ENCODE peak calls at places on chromosomes 1 and 21, in nine cellular contexts. R, C, B, J, N, W, L, H and K are unnamed samples.

GRCh38 chr1:24756395-24756794 is 11.1 kb downstream of the CLIC4 start:
- DNase-seq in H (no peak), J (no peak), W (no peak), B (no peak), N (no peak), R (no peak), L (no peak), C (no peak), K (no peak)

GRCh38 chr1:5956022-5956830 is 36.0 kb downstream of the NPHP4 start:
- DNase-seq in R (no peak), L (no peak), H (no peak), B (no peak), J (no peak), W (no peak), C (no peak), N (no peak), K (no peak)

GRCh38 chr1:101079341-101079740 is 53.8 kb upstream of the DPH5 start:
- DNase-seq in L (no peak), W (no peak), C (peak), R (no peak), N (no peak), H (no peak), J (no peak), B (no peak), K (no peak)

GRCh38 chr1:166839600-166840308 is 479 bp downstream of the POGK start:
- DNase-seq in H (peak), W (peak), B (no peak), J (no peak), L (peak), N (no peak), C (peak), R (no peak), K (peak)

GRCh38 chr1:222443566-222443965 is 104.3 kb downstream of the HHIPL2 start:
- DNase-seq in R (no peak), J (no peak), L (no peak), H (no peak), N (no peak), C (no peak), B (no peak), W (no peak), K (no peak)

GRCh38 chr1:210239295-210240155 is 6.9 kb downstream of the SERTAD4 start:
- DNase-seq in L (no peak), W (peak), B (peak), N (peak), H (no peak), R (no peak), C (peak), J (no peak), K (no peak)

GRCh38 chr1:231866392-231867331 is 240.1 kb downstream of the DISC1 start:
- DNase-seq in L (peak), N (no peak), C (peak), W (no peak), J (no peak), R (peak), H (peak), B (peak), K (peak)

GRCh38 chr1:183554577-183554976 is 35.7 kb downstream of the NCF2 start:
- DNase-seq in N (no peak), R (no peak), H (no peak), W (no peak), B (no peak), L (no peak), C (peak), J (no peak), K (peak)

GRCh38 chr1:150236614-150236934 is 662 bp upstream of the ANP32E start:
- DNase-seq in J (no peak), R (no peak), B (no peak), L (no peak), C (no peak), N (peak), H (no peak), W (no peak), K (no peak)

GRCh38 chr21:42411197-42411869 is 7.6 kb downstream of the UBASH3A start:
- DNase-seq in B (no peak), R (no peak), W (no peak), N (no peak), H (no peak), C (no peak), L (no peak), J (no peak), K (no peak)

GRCh38 chr1:153977250-153978240 is at the start of gene JTB:
- DNase-seq in L (peak), C (peak), N (peak), W (peak), R (no peak), B (no peak), H (peak), J (no peak), K (peak)

GRCh38 chr1:211198880-211199279 is 60.3 kb upstream of the RCOR3 start:
- DNase-seq in J (no peak), C (no peak), L (no peak), B (no peak), N (no peak), H (no peak), R (no peak), W (no peak), K (no peak)

GRCh38 chr1:233614743-233615521 is 1.0 kb downstream of the KCNK1 start:
- DNase-seq in L (peak), W (no peak), J (no peak), N (no peak), C (no peak), R (no peak), B (no peak), H (peak), K (no peak)

GRCh38 chr1:96872757-96873156 is 151.2 kb downstream of the PTBP2 start:
- DNase-seq in J (no peak), W (no peak), C (no peak), L (no peak), R (no peak), B (no peak), N (no peak), H (no peak), K (no peak)

GRCh38 chr1:152451254-152451653 is 37.2 kb upstream of the CRNN start:
- DNase-seq in J (no peak), C (no peak), B (no peak), N (no peak), W (no peak), H (no peak), L (no peak), R (no peak), K (no peak)

GRCh38 chr1:213773975-213774374 is 213.8 kb upstream of the PROX1 start:
- DNase-seq in N (no peak), R (no peak), W (no peak), B (no peak), L (no peak), C (no peak), J (no peak), H (no peak), K (no peak)

GRCh38 chr1:67749844-67750689 is 65.1 kb downstream of the GADD45A start:
- DNase-seq in W (no peak), H (no peak), N (no peak), B (peak), J (no peak), L (no peak), C (peak), R (no peak), K (no peak)

GRCh38 chr1:58768971-58769808 is 14.7 kb downstream of the JUN start:
- DNase-seq in J (no peak), B (no peak), R (no peak), C (peak), W (peak), N (peak), L (peak), H (peak), K (peak)

GRCh38 chr1:23169727-23170335 is 1.2 kb upstream of the LUZP1 start:
- DNase-seq in W (peak), J (no peak), N (peak), B (peak), C (peak), R (no peak), H (no peak), L (peak), K (peak)

GRCh38 chr1:81158592-81158991 is 642.1 kb upstream of the ADGRL2 start:
- DNase-seq in L (no peak), H (no peak), B (no peak), W (no peak), J (no peak), C (peak), N (no peak), R (no peak), K (no peak)

GRCh38 chr1:29166291-29166878 is 15.3 kb downstream of the SRSF4 start:
- DNase-seq in H (no peak), C (no peak), N (no peak), B (no peak), L (peak), R (no peak), W (no peak), J (no peak), K (no peak)

GRCh38 chr1:25770541-25771245 is 29.3 kb upstream of the SELENON start:
- DNase-seq in L (no peak), J (no peak), B (no peak), W (no peak), R (no peak), H (no peak), C (no peak), N (no peak), K (no peak)

GRCh38 chr1:44717196-44717595 is 13.8 kb downstream of the RNU5D-1 start:
- DNase-seq in B (no peak), N (no peak), C (no peak), R (no peak), L (no peak), H (no peak), W (no peak), J (no peak), K (peak)

GRCh38 chr1:197521118-197521739 is 253.2 kb downstream of the CRB1 start:
- DNase-seq in J (no peak), C (peak), L (no peak), H (no peak), N (no peak), W (no peak), B (peak), R (no peak), K (no peak)

GRCh38 chr1:204194080-204194479 is 2.2 kb downstream of the KISS1 start:
- DNase-seq in J (no peak), C (no peak), R (no peak), B (no peak), H (peak), L (no peak), N (no peak), W (no peak), K (peak)

GRCh38 chr1:242524571-242525359 is at the start of gene PLD5:
- DNase-seq in B (no peak), H (no peak), J (no peak), N (no peak), C (no peak), L (no peak), W (no peak), R (peak), K (peak)

GRCh38 chr1:6208723-6209660 is 3.1 kb downstream of the RNF207 start:
- DNase-seq in N (no peak), R (no peak), W (no peak), B (no peak), H (peak), C (peak), J (no peak), L (peak), K (no peak)

GRCh38 chr1:67645495-67646144 is 39.4 kb upstream of the GADD45A start:
- DNase-seq in B (no peak), C (no peak), N (no peak), L (peak), H (peak), W (peak), R (no peak), J (no peak), K (no peak)

GRCh38 chr1:147504801-147505303 is 36.4 kb upstream of the BCL9 start:
- DNase-seq in W (no peak), R (no peak), B (no peak), H (no peak), N (no peak), C (no peak), J (no peak), L (no peak), K (no peak)

GRCh38 chr1:39808784-39809517 is 20.3 kb upstream of the BMP8B start:
- DNase-seq in J (no peak), C (no peak), B (no peak), L (no peak), R (no peak), N (no peak), W (no peak), H (no peak), K (no peak)

GRCh38 chr1:245124644-245125043 is 30.1 kb upstream of the KIF26B start:
- DNase-seq in B (no peak), R (no peak), W (no peak), J (no peak), H (no peak), L (no peak), N (no peak), C (no peak), K (peak)

GRCh38 chr1:231162970-231163830 is 1.3 kb downstream of the TRIM67 start:
- DNase-seq in H (no peak), C (no peak), J (no peak), L (no peak), B (no peak), R (no peak), W (no peak), N (no peak), K (no peak)

GRCh38 chr1:40036574-40036973 is 4.0 kb upstream of the CAP1 start:
- DNase-seq in C (peak), H (peak), B (no peak), W (peak), J (no peak), R (no peak), L (peak), N (no peak), K (no peak)

GRCh38 chr1:221093903-221094865 is 214.9 kb downstream of the HLX start:
- DNase-seq in N (no peak), C (no peak), H (no peak), R (no peak), J (no peak), W (no peak), B (no peak), L (no peak), K (no peak)

GRCh38 chr1:109664671-109665070 is 3.2 kb upstream of the GSTM2 start:
- DNase-seq in C (no peak), W (no peak), N (no peak), J (no peak), B (no peak), L (no peak), H (no peak), R (no peak), K (no peak)

GRCh38 chr1:109671067-109671466 is 3.2 kb downstream of the GSTM2 start:
- DNase-seq in C (peak), L (peak), B (no peak), W (no peak), N (no peak), H (no peak), R (no peak), J (no peak), K (no peak)

GRCh38 chr1:109668123-109668800 is 405 bp downstream of the GSTM2 start:
- DNase-seq in B (no peak), C (no peak), H (no peak), N (no peak), L (no peak), R (no peak), W (no peak), J (no peak), K (no peak)

GRCh38 chr1:109669246-109669948 is 1.5 kb downstream of the GSTM2 start:
- DNase-seq in N (no peak), W (no peak), J (no peak), B (no peak), C (peak), L (peak), R (no peak), H (no peak), K (no peak)

DNA sequence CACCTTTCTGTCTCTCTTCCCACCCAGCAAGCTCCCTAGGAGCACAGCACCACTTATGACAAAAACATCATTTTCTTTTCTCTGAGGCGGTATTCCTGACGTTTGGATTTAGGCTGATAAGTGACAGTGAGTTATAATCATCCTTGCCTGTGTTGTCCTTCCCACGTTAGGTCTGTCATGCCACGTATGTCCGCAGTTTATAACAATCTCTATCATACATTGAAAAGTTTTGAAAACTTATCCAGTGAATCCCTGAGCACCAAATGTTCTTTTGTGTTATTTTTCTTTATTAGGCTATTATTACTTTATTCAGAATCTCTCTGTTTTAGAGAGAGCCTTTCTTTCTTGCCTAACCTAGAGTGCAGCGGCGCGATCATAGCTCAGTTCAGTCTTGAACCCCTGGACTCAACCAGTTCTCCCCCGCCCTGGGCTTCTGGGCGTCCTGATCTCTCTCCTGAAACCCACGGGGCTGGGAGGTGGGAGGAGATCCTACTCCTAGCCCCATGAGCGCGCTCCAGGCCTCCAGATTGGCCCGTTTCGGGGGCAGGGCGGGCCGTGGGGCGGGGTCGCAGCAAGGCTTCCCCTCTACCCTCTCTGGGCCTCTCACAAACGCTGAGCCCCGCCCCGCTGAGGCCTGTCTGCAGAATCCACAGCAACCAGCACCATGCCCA is at the start of gene GSTM2:
- DNase-seq in W (peak), R (peak), L (peak), J (peak), H (peak), N (peak), C (peak), B (no peak), K (peak)
- TF ChIP-seq POLR2A in W (no peak), R (no peak), L (no peak), J (peak), H (no peak), N (no peak), C (no peak), B (no peak), K (no peak)

DNA sequence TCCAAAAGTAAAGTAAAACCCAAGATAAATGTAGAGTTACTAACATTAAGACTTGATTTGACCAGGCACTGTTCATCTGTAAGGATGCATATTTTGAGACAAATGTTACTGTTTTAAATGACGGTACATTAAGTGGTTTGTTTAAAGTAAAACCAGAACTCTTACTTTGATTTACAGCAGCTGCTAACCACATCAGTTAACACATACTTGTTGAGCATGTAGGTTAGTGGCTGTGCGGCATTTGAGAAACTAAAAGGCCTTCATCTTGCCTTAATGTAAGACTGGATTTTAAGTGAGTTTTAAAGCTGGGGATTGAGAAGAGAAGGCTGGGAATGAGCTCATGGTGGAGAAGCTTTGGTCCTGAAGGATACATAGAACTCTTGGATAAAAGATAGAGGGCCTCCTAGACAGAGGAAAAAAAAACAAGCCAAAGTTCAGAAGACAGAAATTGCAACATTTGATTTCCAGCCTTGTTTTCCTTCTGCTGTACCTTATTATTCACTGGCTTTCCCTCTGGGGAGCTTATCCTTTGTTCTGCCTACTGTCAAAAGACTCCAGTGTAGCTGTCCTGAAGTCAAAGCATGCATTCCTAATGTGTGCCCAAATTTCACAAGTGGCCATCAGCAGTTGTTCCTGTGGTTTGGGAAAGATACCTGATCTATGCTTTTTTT is 66.6 kb downstream of the MTR start:
- DNase-seq in C (no peak), L (no peak), W (no peak), J (no peak), H (no peak), B (no peak), N (no peak), R (no peak), K (no peak)
- H3K4me3 ChIP-seq in C (no peak), L (no peak), W (no peak), J (no peak), H (no peak), B (no peak), N (no peak), R (no peak), K (no peak)

DNA sequence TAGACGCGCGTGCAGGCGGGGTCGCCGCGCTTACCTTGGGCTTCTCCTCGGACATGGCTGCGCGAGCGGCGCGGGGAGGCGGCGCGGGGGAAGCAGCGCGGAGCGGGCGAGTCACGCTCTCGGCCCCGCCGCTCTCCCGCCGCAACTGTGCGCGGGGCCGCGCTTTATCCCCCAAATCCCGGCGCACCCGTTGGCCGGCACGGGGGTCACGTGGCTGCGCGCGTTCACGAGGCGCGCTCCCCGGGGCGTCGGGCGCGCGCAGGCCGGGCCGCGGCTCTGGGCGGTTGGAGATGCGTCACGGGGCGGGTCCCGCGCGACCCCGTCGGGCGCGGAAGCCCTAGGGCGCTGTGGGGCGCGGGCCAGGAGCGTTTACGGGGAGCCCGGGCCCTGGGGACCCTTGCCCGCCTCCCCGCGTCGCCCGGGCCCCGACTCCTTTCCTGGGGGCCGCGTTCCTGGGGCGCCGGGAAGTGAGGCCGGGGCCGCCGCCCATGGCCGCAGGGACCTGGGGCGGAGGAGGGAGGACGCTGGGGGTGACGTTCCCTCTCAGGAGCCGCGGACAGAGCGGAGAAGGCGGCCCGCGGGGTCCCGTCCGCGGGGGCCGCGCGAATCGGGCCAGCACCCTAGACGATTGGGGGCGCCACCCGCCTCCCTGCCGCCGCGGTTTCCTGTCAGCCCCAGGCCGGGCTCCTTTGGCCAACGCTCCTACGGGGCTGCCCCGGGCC is at the start of gene SUMO3:
- DNase-seq in J (no peak), R (no peak), L (peak), W (peak), C (peak), N (no peak), H (peak), B (no peak), K (peak)
- TF ChIP-seq POLR2AphosphoS5 in J (peak), R (peak), L (peak), W (peak), C (no peak), N (no peak), H (peak), B (no peak), K (peak)

GRCh38 chr1:2137257-2138121 is 57.1 kb downstream of the FAAP20 start:
- DNase-seq in R (no peak), B (no peak), N (peak), L (peak), H (no peak), J (no peak), W (no peak), C (no peak), K (no peak)
- TF ChIP-seq POLR2A in R (no peak), B (no peak), N (no peak), L (no peak), H (no peak), J (no peak), W (no peak), C (no peak), K (no peak)

GRCh38 chr1:3071507-3072177 is 2.6 kb downstream of the PRDM16 start:
- DNase-seq in N (no peak), H (no peak), J (no peak), R (no peak), L (no peak), W (no peak), C (no peak), B (no peak), K (peak)
- H3K4me3 ChIP-seq in N (peak), H (peak), J (no peak), R (no peak), L (no peak), W (no peak), C (no peak), B (no peak), K (peak)